ENCODE peak calls at places on chromosomes 12 and 14, in nine cellular contexts. R is MCF 10A, Q is MV-4-11, P is posterior cingulate gyrus, F is skeletal muscle cell, Z is NCI-H510A, Y is C1 segment of cervical spinal cord, K is activated gamma-delta T cell, U is SW 1271. M is an unnamed sample.

GRCh38 chr14:32414808-32415255 is 85.7 kb downstream of the AKAP6 start:
- DNase-seq in R (no peak), Q (no peak), P (no peak), F (no peak), Z (no peak), Y (no peak), K (no peak), U (no peak), M (no peak)

GRCh38 chr12:18439541-18439940 is 178.2 kb downstream of the PIK3C2G start:
- DNase-seq in R (no peak), Q (no peak), P (no peak), F (peak; percentile 57), Z (no peak), Y (no peak), K (no peak), U (no peak), M (no peak)

GRCh38 chr12:98799822-98800221 is 154.7 kb downstream of the APAF1 start:
- DNase-seq in R (no peak), Q (no peak), P (no peak), F (no peak), Z (no peak), Y (no peak), K (no peak), U (no peak), M (no peak)

GRCh38 chr14:23310546-23310945 is 3.9 kb downstream of the BCL2L2 start:
- DNase-seq in R (no peak), Q (no peak), P (no peak), F (no peak), Z (no peak), Y (no peak), K (no peak), U (no peak), M (no peak)

GRCh38 chr14:55120466-55121144 is 8.4 kb upstream of the LGALS3 start:
- DNase-seq in R (no peak), Q (peak; percentile 84), P (no peak), F (no peak), Z (no peak), Y (no peak), K (no peak), U (no peak), M (no peak)

GRCh38 chr12:79643821-79644220 is 46.9 kb downstream of the PAWR start:
- DNase-seq in R (no peak), Q (no peak), P (no peak), F (no peak), Z (no peak), Y (no peak), K (no peak), U (no peak), M (no peak)

GRCh38 chr12:94745562-94745961 is 95.2 kb upstream of the TMCC3 start:
- DNase-seq in R (no peak), Q (no peak), P (no peak), F (no peak), Z (no peak), Y (peak; percentile 25), K (no peak), U (no peak), M (no peak)

GRCh38 chr14:82447586-82447985 is 913.9 kb upstream of the SEL1L start:
- DNase-seq in R (peak; percentile 3), Q (no peak), P (peak; percentile 19), F (no peak), Z (peak; percentile 5), Y (no peak), K (no peak), U (no peak), M (no peak)

GRCh38 chr14:54737132-54737711 is 165.4 kb downstream of the GCH1 start:
- DNase-seq in R (peak; percentile 18), Q (no peak), P (no peak), F (peak; percentile 44), Z (no peak), Y (no peak), K (no peak), U (no peak), M (no peak)

GRCh38 chr14:61098711-61099110 is 117.7 kb downstream of the SLC38A6 start:
- DNase-seq in R (peak; percentile 16), Q (no peak), P (no peak), F (no peak), Z (no peak), Y (no peak), K (no peak), U (no peak), M (no peak)

GRCh38 chr12:113253532-113254285 is 32.4 kb downstream of the TPCN1 start:
- DNase-seq in R (no peak), Q (no peak), P (no peak), F (no peak), Z (no peak), Y (no peak), K (no peak), U (no peak), M (no peak)

GRCh38 chr14:74898694-74899093 is 17.0 kb downstream of the DLST start:
- DNase-seq in R (no peak), Q (no peak), P (no peak), F (no peak), Z (no peak), Y (no peak), K (no peak), U (no peak), M (no peak)

GRCh38 chr14:77344597-77344996 is 23.8 kb downstream of the GSTZ1 start:
- DNase-seq in R (no peak), Q (peak; percentile 80), P (no peak), F (no peak), Z (no peak), Y (no peak), K (no peak), U (no peak), M (no peak)

GRCh38 chr12:8644345-8645248 is 18.0 kb downstream of the MFAP5 start:
- DNase-seq in R (peak; percentile 34), Q (peak; percentile 78), P (no peak), F (no peak), Z (no peak), Y (no peak), K (no peak), U (no peak), M (no peak)

GRCh38 chr12:76927170-76927784 is 48.5 kb upstream of the CSRP2 start:
- DNase-seq in R (peak; percentile 63), Q (peak; percentile 2), P (no peak), F (no peak), Z (no peak), Y (no peak), K (no peak), U (peak; percentile 7), M (no peak)

GRCh38 chr14:21069388-21070082 is 569 bp upstream of the ARHGEF40 start:
- DNase-seq in R (no peak), Q (no peak), P (peak; percentile 53), F (no peak), Z (no peak), Y (peak; percentile 82), K (no peak), U (no peak), M (peak; percentile 39)

GRCh38 chr14:75702606-75703261 is 41.7 kb downstream of the TTLL5 start:
- DNase-seq in R (no peak), Q (no peak), P (no peak), F (no peak), Z (no peak), Y (no peak), K (no peak), U (no peak), M (peak; percentile 16)

GRCh38 chr12:65810036-65810435 is 14.2 kb upstream of the HMGA2 start:
- DNase-seq in R (no peak), Q (no peak), P (no peak), F (no peak), Z (no peak), Y (no peak), K (no peak), U (no peak), M (no peak)